ENCODE peak calls at places on chromosomes 4 and X, in nine cellular contexts. W is colonic mucosa; Z is activated naive CD8-positive, alpha-beta T cell treated with anti-CD3 and anti-CD28 coated beads, Interleukin-2, amount 50 U/mL, for 24 hours; E is mammary epithelial cell; S is GM13977; Q is RWPE1; K is transverse colon; J is AG09309; A is lower leg skin. N is an unnamed sample.

GRCh38 chr4:27714073-27714472 is 853.4 kb downstream of the STIM2 start:
- DNase-seq in E (peak; percentile 66), Q (peak; percentile 2), K (no peak), J (no peak), W (no peak), S (no peak), Z (no peak), A (no peak), N (no peak)

GRCh38 chr4:68349361-68350360 is at the start of gene YTHDC1:
- DNase-seq in Q (peak; percentile 95), A (peak; percentile 99), E (peak; percentile 96), W (peak; percentile 98), S (peak; percentile 91), K (peak; percentile 98), J (peak; percentile 75), Z (peak; percentile 94), N (peak; percentile 94)

GRCh38 chrX:141936080-141936479 is 32.4 kb downstream of the MAGEC1 start:
- DNase-seq in Q (no peak), J (no peak), E (no peak), A (no peak), W (no peak), Z (no peak), S (no peak), K (no peak), N (no peak)

GRCh38 chr4:86359944-86360478 is at the start of gene MAPK10:
- DNase-seq in Z (peak; percentile 41), A (peak; percentile 86), S (peak; percentile 64), K (peak; percentile 57), Q (no peak), J (no peak), E (peak; percentile 3), W (peak; percentile 31), N (peak; percentile 54)

GRCh38 chr4:105186701-105187158 is 40.1 kb downstream of the TET2 start:
- DNase-seq in A (no peak), W (no peak), Z (no peak), Q (peak; percentile 9), K (no peak), J (no peak), S (no peak), E (peak; percentile 58), N (no peak)

GRCh38 chrX:48971325-48972213 is at the start of gene KCND1:
- DNase-seq in Q (no peak), S (no peak), Z (no peak), W (peak; percentile 22), K (peak; percentile 28), J (no peak), A (no peak), E (no peak), N (no peak)

GRCh38 chrX:114028907-114029662 is 554.8 kb upstream of the HTR2C start:
- DNase-seq in Q (no peak), E (no peak), S (no peak), K (no peak), A (no peak), W (no peak), Z (no peak), J (no peak), N (no peak)

GRCh38 chrX:120794525-120794975 is 81.1 kb downstream of the CT47B1 start:
- DNase-seq in Z (no peak), W (no peak), J (no peak), K (no peak), Q (peak; percentile 2), E (peak; percentile 37), A (no peak), S (no peak), N (no peak)

GRCh38 chr4:54332577-54332976 is 103.5 kb downstream of the PDGFRA start:
- DNase-seq in E (no peak), K (no peak), Z (no peak), Q (no peak), J (no peak), S (no peak), A (no peak), W (no peak), N (no peak)

GRCh38 chrX:19046343-19047215 is 62.7 kb upstream of the PHKA2 start:
- DNase-seq in W (no peak), S (no peak), K (no peak), A (no peak), E (peak; percentile 38), Z (no peak), J (no peak), Q (peak; percentile 62), N (no peak)

GRCh38 chrX:17590892-17591740 is 146.2 kb upstream of the SCML1 start:
- DNase-seq in W (peak; percentile 64), Q (peak; percentile 46), K (peak; percentile 59), E (peak; percentile 64), J (peak; percentile 63), Z (peak; percentile 28), A (no peak), S (peak; percentile 45), N (peak; percentile 20)